ENCODE peak calls at places on chromosomes 7 and 10, in four cellular contexts. One of them, this sample, is unnamed.

GRCh38 chr7:41503438-41503837 is 199.5 kb downstream of the INHBA start:
- DNase-seq in Right ventricle myocardium superior: no peak
- DNase-seq in transverse colon: no peak
- DNase-seq in activated naive CD4-positive, alpha-beta T cell: no peak
- DNase-seq in this sample: no peak

GRCh38 chr7:17090751-17091150 is 207.7 kb upstream of the AHR start:
- DNase-seq in Right ventricle myocardium superior: no peak
- DNase-seq in transverse colon: no peak
- DNase-seq in activated naive CD4-positive, alpha-beta T cell: no peak
- DNase-seq in this sample: no peak

GRCh38 chr7:106281127-106281526 is 3.7 kb downstream of the NAMPT start:
- DNase-seq in Right ventricle myocardium superior: no peak
- DNase-seq in transverse colon: no peak
- DNase-seq in activated naive CD4-positive, alpha-beta T cell: no peak
- DNase-seq in this sample: no peak

GRCh38 chr7:131249003-131249402 is 78.7 kb upstream of the MKLN1 start:
- DNase-seq in Right ventricle myocardium superior: peak; percentile 59
- DNase-seq in transverse colon: peak; percentile 37
- DNase-seq in activated naive CD4-positive, alpha-beta T cell: no peak
- DNase-seq in this sample: no peak

GRCh38 chr10:71651428-71651827 is 68.2 kb downstream of the C10orf105 start:
- DNase-seq in Right ventricle myocardium superior: no peak
- DNase-seq in transverse colon: no peak
- DNase-seq in activated naive CD4-positive, alpha-beta T cell: no peak
- DNase-seq in this sample: no peak

GRCh38 chr7:157752832-157753291 is 416.1 kb downstream of the DNAJB6 start:
- DNase-seq in Right ventricle myocardium superior: peak; percentile 30
- DNase-seq in transverse colon: no peak
- DNase-seq in activated naive CD4-positive, alpha-beta T cell: no peak
- DNase-seq in this sample: no peak

GRCh38 chr7:114979388-114979787 is 57.5 kb downstream of the MDFIC start:
- DNase-seq in Right ventricle myocardium superior: peak; percentile 40
- DNase-seq in transverse colon: no peak
- DNase-seq in activated naive CD4-positive, alpha-beta T cell: no peak
- DNase-seq in this sample: no peak

GRCh38 chr10:50216894-50217293 is 34.4 kb downstream of the ASAH2 start:
- DNase-seq in Right ventricle myocardium superior: no peak
- DNase-seq in transverse colon: no peak
- DNase-seq in activated naive CD4-positive, alpha-beta T cell: no peak
- DNase-seq in this sample: no peak

GRCh38 chr7:15508258-15508657 is 53.6 kb downstream of the AGMO start:
- DNase-seq in Right ventricle myocardium superior: no peak
- DNase-seq in transverse colon: no peak
- DNase-seq in activated naive CD4-positive, alpha-beta T cell: no peak
- DNase-seq in this sample: no peak

GRCh38 chr7:50610521-50611277 is 45.5 kb upstream of the DDC start:
- DNase-seq in Right ventricle myocardium superior: no peak
- DNase-seq in transverse colon: no peak
- DNase-seq in activated naive CD4-positive, alpha-beta T cell: no peak
- DNase-seq in this sample: no peak

GRCh38 chr7:64640504-64640903 is 25.4 kb upstream of the ZNF107 start:
- DNase-seq in Right ventricle myocardium superior: no peak
- DNase-seq in transverse colon: no peak
- DNase-seq in activated naive CD4-positive, alpha-beta T cell: no peak
- DNase-seq in this sample: no peak

GRCh38 chr10:86361134-86362128 is 5.2 kb downstream of the GRID1 start:
- DNase-seq in Right ventricle myocardium superior: peak; percentile 47
- DNase-seq in transverse colon: peak; percentile 1
- DNase-seq in activated naive CD4-positive, alpha-beta T cell: no peak
- DNase-seq in this sample: no peak

GRCh38 chr10:89702121-89702480 is 711 bp downstream of the KIF20B start:
- DNase-seq in Right ventricle myocardium superior: no peak
- DNase-seq in transverse colon: no peak
- DNase-seq in activated naive CD4-positive, alpha-beta T cell: no peak
- DNase-seq in this sample: no peak

GRCh38 chr10:945778-946177 is 14.3 kb upstream of the LARP4B start:
- DNase-seq in Right ventricle myocardium superior: no peak
- DNase-seq in transverse colon: no peak
- DNase-seq in activated naive CD4-positive, alpha-beta T cell: no peak
- DNase-seq in this sample: no peak

GRCh38 chr10:45408421-45409319 is 34.7 kb downstream of the ALOX5 start:
- DNase-seq in Right ventricle myocardium superior: no peak
- DNase-seq in transverse colon: peak; percentile 38
- DNase-seq in activated naive CD4-positive, alpha-beta T cell: no peak
- DNase-seq in this sample: no peak

GRCh38 chr7:50801907-50802306 is 19.2 kb upstream of the GRB10 start:
- DNase-seq in Right ventricle myocardium superior: no peak
- DNase-seq in transverse colon: no peak
- DNase-seq in activated naive CD4-positive, alpha-beta T cell: no peak
- DNase-seq in this sample: no peak

GRCh38 chr10:30432631-30433285 is 1.2 kb upstream of the MAP3K8 start:
- DNase-seq in Right ventricle myocardium superior: peak; percentile 57
- DNase-seq in transverse colon: peak; percentile 58
- DNase-seq in activated naive CD4-positive, alpha-beta T cell: no peak
- DNase-seq in this sample: no peak

GRCh38 chr7:130912086-130912909 is 178.3 kb upstream of the KLF14 start:
- DNase-seq in Right ventricle myocardium superior: no peak
- DNase-seq in transverse colon: no peak
- DNase-seq in activated naive CD4-positive, alpha-beta T cell: no peak
- DNase-seq in this sample: no peak

GRCh38 chr10:32005050-32005449 is 51.2 kb downstream of the KIF5B start:
- DNase-seq in Right ventricle myocardium superior: no peak
- DNase-seq in transverse colon: peak; percentile 27
- DNase-seq in activated naive CD4-positive, alpha-beta T cell: no peak
- DNase-seq in this sample: peak; percentile 39

GRCh38 chr7:88102686-88103085 is 117.2 kb downstream of the SRI start:
- DNase-seq in Right ventricle myocardium superior: no peak
- DNase-seq in transverse colon: no peak
- DNase-seq in activated naive CD4-positive, alpha-beta T cell: no peak
- DNase-seq in this sample: no peak

GRCh38 chr10:52031771-52032170 is 282.3 kb upstream of the DKK1 start:
- DNase-seq in Right ventricle myocardium superior: no peak
- DNase-seq in transverse colon: no peak
- DNase-seq in activated naive CD4-positive, alpha-beta T cell: no peak
- DNase-seq in this sample: no peak

GRCh38 chr10:123858039-123858740 is 33.4 kb downstream of the CPXM2 start:
- DNase-seq in Right ventricle myocardium superior: no peak
- DNase-seq in transverse colon: no peak
- DNase-seq in activated naive CD4-positive, alpha-beta T cell: no peak
- DNase-seq in this sample: no peak

GRCh38 chr7:117212969-117213877 is 109.6 kb downstream of the WNT2 start:
- DNase-seq in Right ventricle myocardium superior: peak; percentile 48
- DNase-seq in transverse colon: peak; percentile 43
- DNase-seq in activated naive CD4-positive, alpha-beta T cell: peak; percentile 11
- DNase-seq in this sample: peak; percentile 34

GRCh38 chr10:100736144-100736808 is 9.1 kb upstream of the PAX2 start:
- DNase-seq in Right ventricle myocardium superior: no peak
- DNase-seq in transverse colon: no peak
- DNase-seq in activated naive CD4-positive, alpha-beta T cell: no peak
- DNase-seq in this sample: no peak

GRCh38 chr7:36084485-36085091 is 68.5 kb upstream of the EEPD1 start:
- DNase-seq in Right ventricle myocardium superior: peak; percentile 55
- DNase-seq in transverse colon: peak; percentile 77
- DNase-seq in activated naive CD4-positive, alpha-beta T cell: no peak
- DNase-seq in this sample: no peak

GRCh38 chr10:71638577-71639411 is 80.8 kb downstream of the C10orf105 start:
- DNase-seq in Right ventricle myocardium superior: no peak
- DNase-seq in transverse colon: peak; percentile 86
- DNase-seq in activated naive CD4-positive, alpha-beta T cell: no peak
- DNase-seq in this sample: no peak

GRCh38 chr10:21599582-21599981 is 65.5 kb downstream of the MLLT10 start:
- DNase-seq in Right ventricle myocardium superior: no peak
- DNase-seq in transverse colon: no peak
- DNase-seq in activated naive CD4-positive, alpha-beta T cell: no peak
- DNase-seq in this sample: no peak

GRCh38 chr10:43272030-43272429 is 5.2 kb upstream of the RASGEF1A start:
- DNase-seq in Right ventricle myocardium superior: no peak
- DNase-seq in transverse colon: no peak
- DNase-seq in activated naive CD4-positive, alpha-beta T cell: no peak
- DNase-seq in this sample: no peak

GRCh38 chr10:99711129-99711719 is 20.7 kb downstream of the COX15 start:
- DNase-seq in Right ventricle myocardium superior: no peak
- DNase-seq in transverse colon: peak; percentile 35
- DNase-seq in activated naive CD4-positive, alpha-beta T cell: no peak
- DNase-seq in this sample: peak; percentile 33

GRCh38 chr10:102467971-102468438 is 16.7 kb upstream of the C10orf95 start:
- DNase-seq in Right ventricle myocardium superior: no peak
- DNase-seq in transverse colon: peak; percentile 68
- DNase-seq in activated naive CD4-positive, alpha-beta T cell: no peak
- DNase-seq in this sample: no peak

GRCh38 chr10:88525371-88526079 is 57.6 kb downstream of the RNLS start:
- DNase-seq in Right ventricle myocardium superior: no peak
- DNase-seq in transverse colon: peak; percentile 60
- DNase-seq in activated naive CD4-positive, alpha-beta T cell: no peak
- DNase-seq in this sample: peak; percentile 34

GRCh38 chr7:151514461-151515396 is 5.0 kb downstream of the RHEB start:
- DNase-seq in Right ventricle myocardium superior: no peak
- DNase-seq in transverse colon: no peak
- DNase-seq in activated naive CD4-positive, alpha-beta T cell: no peak
- DNase-seq in this sample: no peak